ENCODE peak calls at places on chromosome 20, in five cellular contexts. H is neuronal stem cell, S is trophoblast cell, B is mesendoderm, X is IMR-90. E is an unnamed sample.

GRCh38 chr20:46402236-46402886 is 4.1 kb downstream of the ELMO2 start:
- DNase-seq in X (peak; percentile 27), B (no peak), S (no peak), H (no peak), E (no peak)

GRCh38 chr20:39878321-39878720 is 810.7 kb downstream of the MAFB start:
- DNase-seq in S (no peak), B (no peak), H (no peak), X (no peak), E (no peak)

GRCh38 chr20:53639647-53640440 is 46.2 kb upstream of the ZNF217 start:
- DNase-seq in B (no peak), X (no peak), S (no peak), H (no peak), E (no peak)

GRCh38 chr20:20452254-20452676 is 84.4 kb downstream of the INSM1 start:
- DNase-seq in X (peak; percentile 78), H (peak; percentile 69), S (peak; percentile 6), B (peak; percentile 80), E (peak; percentile 85)

GRCh38 chr20:11502051-11502450 is 415.6 kb upstream of the BTBD3 start:
- DNase-seq in B (no peak), H (no peak), S (no peak), X (peak; percentile 13), E (no peak)

GRCh38 chr20:58717278-58718091 is 24.9 kb downstream of the NPEPL1 start:
- DNase-seq in X (no peak), B (no peak), S (no peak), H (no peak), E (peak; percentile 33)

GRCh38 chr20:49983848-49984408 is 1.1 kb downstream of the SNAI1 start:
- DNase-seq in S (no peak), X (peak; percentile 49), H (no peak), B (peak; percentile 31), E (no peak)

GRCh38 chr20:61433816-61434215 is 181.8 kb downstream of the CDH4 start:
- DNase-seq in X (no peak), B (no peak), S (no peak), H (no peak), E (no peak)

GRCh38 chr20:34437330-34437986 is 74.4 kb downstream of the ITCH start:
- DNase-seq in B (no peak), X (peak; percentile 74), H (no peak), S (no peak), E (no peak)

GRCh38 chr20:1472556-1473243 is 6.1 kb upstream of the NSFL1C start:
- DNase-seq in S (no peak), H (no peak), B (no peak), X (no peak), E (no peak)

GRCh38 chr20:4373454-4373853 is 348.3 kb upstream of the PRND start:
- DNase-seq in X (no peak), H (no peak), S (no peak), B (no peak), E (no peak)

GRCh38 chr20:38554986-38555385 is 26.0 kb upstream of the ADIG start:
- DNase-seq in S (no peak), B (no peak), X (no peak), H (no peak), E (no peak)

GRCh38 chr20:44646023-44646640 is 5.4 kb downstream of the ADA start:
- DNase-seq in S (no peak), X (peak; percentile 80), B (no peak), H (peak; percentile 51), E (peak; percentile 42)

GRCh38 chr20:54237544-54237943 is 29.7 kb downstream of the PFDN4 start:
- DNase-seq in S (no peak), B (no peak), H (no peak), X (no peak), E (no peak)

GRCh38 chr20:40978761-40979160 is 49.9 kb upstream of the TOP1 start:
- DNase-seq in H (no peak), X (no peak), B (no peak), S (peak; percentile 55), E (no peak)

GRCh38 chr20:4366076-4366475 is 350.7 kb upstream of the RNF24 start:
- DNase-seq in B (no peak), S (no peak), X (no peak), H (no peak), E (no peak)

GRCh38 chr20:13147971-13148370 is 73.1 kb upstream of the ISM1 start:
- DNase-seq in B (no peak), X (no peak), S (no peak), H (no peak), E (no peak)

GRCh38 chr20:45783656-45784294 is 7.9 kb downstream of the WFDC3 start:
- DNase-seq in H (no peak), S (no peak), B (no peak), X (no peak), E (no peak)

GRCh38 chr20:48604936-48605335 is 222.9 kb downstream of the PREX1 start:
- DNase-seq in B (no peak), S (no peak), H (no peak), X (no peak), E (no peak)

GRCh38 chr20:50247196-50248094 is 56.8 kb downstream of the CEBPB start:
- DNase-seq in S (peak; percentile 63), X (no peak), H (no peak), B (no peak), E (no peak)

GRCh38 chr20:36541227-36542018 is at the start of gene MYL9:
- DNase-seq in S (no peak), B (peak; percentile 74), X (peak; percentile 62), H (peak; percentile 62), E (peak; percentile 76)

GRCh38 chr20:36062799-36063198 is 91.7 kb upstream of the EPB41L1 start:
- DNase-seq in H (no peak), B (no peak), S (peak; percentile 45), X (no peak), E (no peak)

GRCh38 chr20:40205971-40206370 is 483.1 kb downstream of the MAFB start:
- DNase-seq in S (peak; percentile 10), X (no peak), B (no peak), H (no peak), E (no peak)

GRCh38 chr20:11698124-11698523 is 219.6 kb upstream of the BTBD3 start:
- DNase-seq in X (no peak), B (no peak), S (no peak), H (no peak), E (no peak)

DNA sequence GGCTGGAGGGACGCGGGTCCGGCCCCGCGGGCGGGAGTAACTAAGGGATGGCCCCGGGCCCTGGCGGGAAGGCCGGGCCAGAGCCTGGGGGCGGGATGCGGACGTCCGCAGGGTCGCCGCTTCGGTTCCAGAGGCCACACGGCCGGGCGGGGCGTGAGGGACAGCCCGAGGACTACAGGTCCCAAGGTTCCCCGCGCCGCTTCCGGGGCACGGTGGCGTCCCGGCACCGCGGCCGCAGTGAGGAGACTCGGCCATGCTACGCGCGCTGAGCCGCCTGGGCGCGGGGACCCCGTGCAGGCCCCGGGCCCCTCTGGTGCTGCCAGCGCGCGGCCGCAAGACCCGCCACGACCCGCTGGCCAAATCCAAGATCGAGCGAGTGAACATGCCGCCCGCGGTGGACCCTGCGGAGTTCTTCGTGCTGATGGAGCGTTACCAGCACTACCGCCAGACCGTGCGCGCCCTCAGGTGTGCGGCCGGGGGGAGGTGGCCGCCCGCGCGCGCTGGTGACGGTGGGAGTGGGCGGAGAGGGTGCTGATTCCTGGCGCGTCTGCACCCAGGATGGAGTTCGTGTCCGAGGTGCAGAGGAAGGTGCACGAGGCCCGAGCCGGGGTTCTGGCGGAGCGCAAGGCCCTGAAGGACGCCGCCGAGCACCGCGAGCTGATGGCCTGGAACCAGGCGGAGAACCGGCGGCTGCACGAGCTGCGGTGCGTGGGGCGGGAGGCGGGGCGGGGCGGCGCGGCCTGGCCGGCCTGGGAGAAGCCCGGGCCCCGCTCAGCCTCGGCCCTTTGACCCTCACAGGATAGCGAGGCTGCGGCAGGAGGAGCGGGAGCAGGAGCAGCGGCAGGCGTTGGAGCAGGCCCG is at the start of gene MRPS26:
- DNase-seq in X (peak; percentile 81), B (peak; percentile 95), S (peak; percentile 88), H (peak; percentile 90), E (peak; percentile 90)
- H2BK120ac ChIP-seq in X (peak within 1 kb of the TSS; percentile 90), B (no peak within 1 kb of the TSS), S (peak within 1 kb of the TSS; percentile 18), H (peak within 1 kb of the TSS; percentile 84), E (no peak within 1 kb of the TSS)

GRCh38 chr20:17825949-17826843 is 126.4 kb downstream of the BANF2 start:
- DNase-seq in H (no peak), B (no peak), S (peak; percentile 78), X (peak; percentile 46), E (no peak)

GRCh38 chr20:17822540-17823155 is 122.9 kb downstream of the BANF2 start:
- DNase-seq in X (no peak), B (no peak), S (no peak), H (no peak), E (no peak)

GRCh38 chr20:17824676-17825224 is 125.0 kb downstream of the BANF2 start:
- DNase-seq in X (no peak), H (no peak), B (no peak), S (no peak), E (no peak)

GRCh38 chr20:17823382-17824144 is 123.8 kb downstream of the BANF2 start:
- DNase-seq in B (peak; percentile 11), X (no peak), H (no peak), S (no peak), E (no peak)

GRCh38 chr20:17825251-17825691 is 125.5 kb downstream of the BANF2 start:
- DNase-seq in S (no peak), H (no peak), B (no peak), X (no peak), E (no peak)
- H2BK120ac ChIP-seq in S (no peak overlapping the region), H (no peak overlapping the region), B (no peak overlapping the region), X (peak overlapping the region; percentile 84), E (no peak overlapping the region)

DNA sequence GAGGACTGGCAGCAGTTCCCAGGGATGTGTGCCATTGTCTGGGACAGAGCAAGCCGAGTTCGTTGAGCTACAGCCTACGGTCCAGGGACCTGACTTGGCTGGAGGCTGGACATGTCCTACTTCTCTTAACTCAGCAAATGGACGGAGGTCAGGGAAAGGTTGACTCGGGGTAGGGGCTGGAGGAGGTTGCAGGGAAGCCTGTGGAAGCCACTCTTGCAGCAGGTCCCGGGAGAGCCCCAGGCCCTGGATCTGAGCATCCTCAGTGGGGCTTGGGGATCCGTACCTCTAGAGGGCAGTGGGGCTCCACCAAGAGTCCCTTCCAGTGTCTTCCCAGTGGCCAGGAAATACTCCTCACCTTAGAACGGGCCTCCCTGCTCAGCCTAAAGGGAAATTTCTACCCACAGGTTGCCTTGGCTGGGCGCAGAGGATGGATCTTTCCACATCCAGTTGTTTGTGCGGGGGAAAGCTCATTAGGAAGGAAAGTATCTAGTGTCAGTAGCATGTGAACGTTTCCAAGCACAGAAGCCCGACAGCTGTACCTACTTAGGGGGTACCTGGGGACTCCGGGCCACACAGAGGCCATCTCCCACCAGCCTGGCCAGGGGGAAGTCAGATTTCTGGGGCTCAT is 170.2 kb downstream of the NFATC2 start:
- DNase-seq in H (peak; percentile 47), S (peak; percentile 42), X (peak; percentile 74), B (peak; percentile 85), E (peak; percentile 86)
- H2BK120ac ChIP-seq in H (no peak overlapping the region), S (peak overlapping the region; percentile 7), X (peak overlapping the region; percentile 84), B (no peak overlapping the region), E (no peak overlapping the region)

DNA sequence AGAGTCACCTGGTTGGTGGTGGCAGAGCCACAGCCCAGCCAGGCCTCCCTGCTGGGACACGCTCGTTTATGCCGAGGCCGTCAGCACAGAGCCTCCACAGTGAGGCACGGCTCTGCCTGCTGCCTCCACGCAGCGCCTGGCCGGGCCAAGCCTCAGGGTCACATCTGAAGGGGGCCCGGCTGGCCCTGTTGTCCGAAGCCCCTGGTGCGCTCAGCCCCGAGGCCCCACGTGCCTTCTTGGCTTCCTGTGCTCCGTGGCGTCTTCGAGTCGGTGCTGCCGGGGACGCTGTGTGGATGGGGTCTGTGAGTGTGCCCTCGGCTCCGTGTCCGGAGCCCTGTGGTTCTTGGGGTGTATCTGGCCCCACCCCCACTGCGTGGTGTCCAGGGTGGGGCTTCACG is 10.4 kb upstream of the TNFRSF6B start:
- DNase-seq in S (no peak), X (no peak), B (no peak), H (no peak), E (no peak)
- H2BK120ac ChIP-seq in S (peak overlapping the region; percentile 33), X (peak overlapping the region; percentile 95), B (no peak overlapping the region), H (no peak overlapping the region), E (no peak overlapping the region)

E was measured in H9.